ENCODE peak calls at places on chromosome 3, in four cellular contexts. L is cardiac fibroblast, R is mucosa of descending colon, X is A549. U is an unnamed sample.

GRCh38 chr3:54374214-54374855 is 252.0 kb downstream of the CACNA2D3 start:
- DNase-seq in X (peak; percentile 10), L (peak; percentile 6), R (peak; percentile 71), U (peak; percentile 39)

GRCh38 chr3:112984485-112984884 is 6.3 kb upstream of the GTPBP8 start:
- DNase-seq in R (peak; percentile 40), X (no peak), L (peak; percentile 9), U (no peak)

GRCh38 chr3:142915636-142916035 is 26.8 kb upstream of the PCOLCE2 start:
- DNase-seq in X (no peak), R (no peak), L (no peak), U (no peak)

GRCh38 chr3:169041677-169042171 is 621.8 kb downstream of the MECOM start:
- DNase-seq in L (peak; percentile 82), X (peak; percentile 40), R (no peak), U (no peak)

GRCh38 chr3:170469151-170470062 is 50.7 kb downstream of the CLDN11 start:
- DNase-seq in X (peak; percentile 33), R (no peak), L (no peak), U (no peak)

GRCh38 chr3:18389108-18389733 is 35.9 kb downstream of the SATB1 start:
- DNase-seq in R (peak; percentile 40), L (peak; percentile 44), X (peak; percentile 15), U (peak; percentile 26)

GRCh38 chr3:180267202-180267843 is 230.6 kb upstream of the PEX5L start:
- DNase-seq in L (no peak), X (no peak), R (no peak), U (no peak)

GRCh38 chr3:65922441-65922840 is 116.3 kb downstream of the MAGI1 start:
- DNase-seq in X (no peak), L (peak; percentile 11), R (no peak), U (no peak)

GRCh38 chr3:120622457-120622856 is 26.3 kb downstream of the NDUFB4 start:
- DNase-seq in L (no peak), R (no peak), X (no peak), U (no peak)

GRCh38 chr3:169455472-169455871 is 208.0 kb downstream of the MECOM start:
- DNase-seq in R (no peak), X (no peak), L (no peak), U (no peak)

GRCh38 chr3:175255698-175256097 is 396.6 kb downstream of the NAALADL2 start:
- DNase-seq in L (peak; percentile 94), X (peak; percentile 2), R (no peak), U (no peak)

GRCh38 chr3:113111308-113111707 is 100.0 kb upstream of the BOC start:
- DNase-seq in X (no peak), R (no peak), L (no peak), U (no peak)

GRCh38 chr3:135636596-135636995 is 328.9 kb upstream of the PPP2R3A start:
- DNase-seq in X (no peak), R (no peak), L (no peak), U (no peak)

GRCh38 chr3:10770547-10770946 is 45.5 kb upstream of the SLC6A11 start:
- DNase-seq in X (no peak), R (no peak), L (no peak), U (no peak)

GRCh38 chr3:139202226-139202958 is 141.4 kb upstream of the MRPS22 start:
- DNase-seq in R (peak; percentile 82), X (peak; percentile 35), L (no peak), U (peak; percentile 52)

GRCh38 chr3:27311400-27311799 is 57.8 kb downstream of the NEK10 start:
- DNase-seq in X (peak; percentile 86), R (no peak), L (peak; percentile 95), U (no peak)

GRCh38 chr3:194064380-194065118 is 71.4 kb upstream of the HES1 start:
- DNase-seq in R (no peak), X (no peak), L (no peak), U (no peak)

GRCh38 chr3:128496019-128496601 is 3.1 kb upstream of the GATA2 start:
- DNase-seq in X (no peak), R (no peak), L (no peak), U (no peak)

GRCh38 chr3:117282506-117282905 is 572.9 kb downstream of the TUSC7 start:
- DNase-seq in X (no peak), L (no peak), R (no peak), U (no peak)

GRCh38 chr3:177251756-177252155 is 54.5 kb upstream of the TBL1XR1 start:
- DNase-seq in X (no peak), L (no peak), R (no peak), U (no peak)

GRCh38 chr3:44923634-44924033 is 49.2 kb downstream of the TGM4 start:
- DNase-seq in R (no peak), L (no peak), X (no peak), U (no peak)

GRCh38 chr3:72953325-72953956 is 43.2 kb upstream of the PPP4R2 start:
- DNase-seq in R (no peak), L (peak; percentile 66), X (peak; percentile 59), U (no peak)

GRCh38 chr3:111824351-111824750 is 34.7 kb upstream of the PHLDB2 start:
- DNase-seq in X (no peak), R (no peak), L (no peak), U (no peak)

DNA sequence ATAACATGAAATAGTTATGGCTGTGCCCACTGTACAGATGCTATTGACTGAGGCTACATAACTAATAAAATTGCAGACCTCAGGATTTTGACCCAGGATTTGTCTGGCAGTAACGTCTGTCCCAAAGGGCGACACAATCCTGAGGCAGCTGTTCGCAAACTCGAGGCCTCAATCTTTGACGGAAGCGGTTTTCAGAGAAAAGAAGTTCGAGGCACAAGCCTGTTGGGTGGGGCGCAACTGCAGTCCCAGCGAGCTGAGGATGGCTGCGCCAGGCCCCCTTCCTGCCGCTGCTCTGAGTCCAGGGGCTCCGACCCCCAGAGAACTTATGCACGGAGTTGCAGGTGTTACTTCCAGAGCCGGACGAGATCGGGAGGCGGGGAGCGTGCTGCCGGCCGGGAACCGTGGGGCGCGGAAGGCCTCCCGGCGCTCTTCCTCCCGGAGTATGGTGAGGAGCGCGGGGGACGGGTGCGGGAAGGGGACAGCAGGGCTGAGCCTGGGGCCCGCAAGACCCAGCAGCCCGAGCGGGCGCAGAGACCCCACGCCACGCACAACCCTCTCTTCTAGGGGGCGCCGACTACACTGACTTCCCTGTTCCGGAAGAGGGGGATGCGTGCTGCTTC is at the start of gene PARP15:
- DNase-seq in L (no peak), R (peak; percentile 20), X (no peak), U (peak; percentile 12)
- TF ChIP-seq CTCF in L (no peak), R (no peak), X (no peak), U (no peak)

GRCh38 chr3:109109574-109109973 is 8.4 kb downstream of the MORC1 start:
- DNase-seq in X (no peak), L (no peak), R (no peak), U (no peak)
- TF ChIP-seq CTCF in X (no peak), L (no peak), R (no peak), U (no peak)

GRCh38 chr3:171563298-171563697 is 103.1 kb upstream of the TNIK start:
- DNase-seq in R (no peak), X (no peak), L (no peak), U (no peak)
- TF ChIP-seq CTCF in R (no peak), X (no peak), L (no peak), U (no peak)

GRCh38 chr3:149969110-149969944 is 1.4 kb downstream of the PFN2 start:
- DNase-seq in R (peak; percentile 36), X (peak; percentile 89), L (peak; percentile 91), U (peak; percentile 55)
- TF ChIP-seq CTCF in R (no peak), X (no peak), L (no peak), U (no peak)

DNA sequence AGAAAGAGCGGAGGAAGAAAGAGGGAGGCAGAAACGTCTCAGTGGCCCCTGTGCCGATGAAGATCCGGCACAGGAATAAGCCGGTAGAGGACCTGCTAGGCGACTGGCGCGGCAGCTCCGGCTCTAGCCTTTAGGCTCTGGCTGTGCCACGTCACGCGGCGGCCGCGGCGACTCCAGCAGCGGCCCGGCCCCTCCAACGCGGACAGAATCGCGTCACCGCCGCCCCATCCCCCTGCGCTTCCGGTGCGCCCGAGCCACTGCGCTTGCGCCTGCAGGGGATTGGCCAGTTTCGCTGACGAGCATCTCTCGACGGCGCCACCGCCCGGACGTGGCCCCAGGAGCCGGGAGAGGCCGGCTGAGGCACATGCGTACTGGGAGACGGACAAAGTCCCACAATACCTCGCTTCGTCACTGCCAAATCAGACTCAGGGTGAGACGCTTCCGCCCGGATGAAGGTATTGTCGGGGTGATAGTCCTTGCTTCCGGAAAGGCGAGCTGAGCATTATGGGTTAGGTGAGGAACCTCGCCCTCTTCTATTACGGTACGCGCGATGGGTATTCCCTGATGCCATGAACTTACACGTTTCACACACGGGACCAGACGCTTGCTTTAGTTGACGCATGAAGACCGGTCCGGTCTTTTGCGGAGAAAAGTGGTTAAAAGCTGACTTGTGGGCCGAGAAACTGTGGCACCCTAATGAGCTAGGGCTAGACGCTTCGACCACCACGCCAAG is at the start of gene ARF4:
- DNase-seq in X (peak; percentile 99), R (peak; percentile 99), L (peak; percentile 100), U (peak; percentile 100)
- TF ChIP-seq CTCF in X (no peak), R (peak; percentile 20), L (peak; percentile 10), U (no peak)

DNA sequence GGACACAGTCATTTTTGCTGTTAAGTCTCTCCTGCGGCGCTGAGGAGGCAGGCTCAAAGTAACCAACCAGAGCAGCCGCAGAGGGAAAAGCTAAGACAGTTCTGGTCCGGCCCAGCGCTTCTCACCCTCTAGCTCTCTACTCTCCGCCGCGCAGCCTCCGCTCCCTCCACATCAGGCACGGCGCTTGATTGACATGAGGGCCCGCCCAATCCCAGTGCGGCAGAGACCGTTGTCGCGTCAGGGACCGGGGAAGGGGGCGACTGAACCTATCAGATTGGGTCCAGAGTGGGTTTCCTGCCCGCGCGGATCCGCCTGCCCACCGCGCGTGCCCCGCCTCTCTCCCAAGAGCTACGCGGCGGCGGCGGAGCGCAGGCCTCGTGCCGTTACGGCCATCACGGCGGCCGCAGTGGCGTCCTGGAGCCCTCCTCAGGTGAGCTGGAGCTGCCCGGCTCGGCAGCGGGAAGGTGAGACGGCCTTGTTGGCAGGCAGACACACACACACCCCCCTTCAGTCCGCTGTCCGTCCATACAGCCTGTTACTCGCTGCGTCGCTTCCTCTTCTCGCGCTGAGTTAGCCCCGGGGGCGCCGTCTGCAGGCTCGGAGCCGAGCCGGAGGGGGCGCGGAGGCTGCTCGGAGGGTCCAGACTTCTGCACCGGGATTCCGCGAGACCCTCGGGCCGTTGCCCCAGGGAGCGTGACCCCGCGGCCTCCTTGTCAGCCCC is at the start of gene NCK1:
- DNase-seq in L (peak; percentile 98), X (peak; percentile 96), R (peak; percentile 99), U (peak; percentile 96)
- TF ChIP-seq CTCF in L (peak; percentile 13), X (no peak), R (no peak), U (no peak)

DNA sequence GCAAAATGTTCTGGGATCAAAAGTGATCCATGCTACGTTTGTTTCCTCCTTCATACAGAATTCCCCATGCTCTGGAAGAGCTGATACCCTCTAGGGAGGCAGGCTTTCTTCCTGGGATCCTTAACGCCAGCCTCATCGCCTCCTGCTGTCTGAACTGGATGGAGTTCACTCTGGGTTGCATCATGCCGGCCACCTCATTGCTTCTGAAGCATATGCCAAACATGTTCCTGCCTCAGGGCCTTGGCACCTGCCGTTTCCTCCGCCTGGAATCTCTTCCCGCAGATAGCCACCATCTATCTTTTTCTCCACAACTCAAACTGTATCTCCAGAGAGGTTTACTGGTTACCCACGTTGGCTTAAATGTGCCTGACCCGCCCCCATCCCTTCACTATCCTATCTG is 118.4 kb downstream of the FBLN2 start:
- DNase-seq in X (no peak), R (no peak), L (no peak), U (no peak)
- TF ChIP-seq CTCF in X (no peak), R (no peak), L (no peak), U (no peak)

U was measured in endothelial cell.